ENCODE peak calls at places on chromosome 15, in ten cellular contexts. E is cardiac muscle cell, B is tibial nerve, T is fibroblast of mammary gland, Y is Caco-2, W is breast epithelium, D is fibroblast of pulmonary artery, X is GM12865, Q is Peyer's patch, K is A549. C is an unnamed sample.

GRCh38 chr15:71800835-71801745 is 9.3 kb upstream of the NR2E3 start:
- DNase-seq in E (peak), B (no peak), T (peak), Y (peak), W (no peak), D (peak), X (peak), Q (no peak), K (peak), C (peak)

GRCh38 chr15:71792521-71792920 is 17.8 kb upstream of the NR2E3 start:
- DNase-seq in E (peak), B (no peak), T (peak), Y (no peak), W (no peak), D (peak), X (no peak), Q (no peak), K (no peak), C (peak)

GRCh38 chr15:51475736-51476135 is 134.3 kb downstream of the GLDN start:
- DNase-seq in E (no peak), B (no peak), T (no peak), Y (no peak), W (no peak), D (no peak), X (no peak), Q (no peak), K (no peak), C (no peak)

GRCh38 chr15:42603978-42604377 is 28.6 kb downstream of the STARD9 start:
- DNase-seq in E (no peak), B (no peak), T (no peak), Y (no peak), W (no peak), D (no peak), X (no peak), Q (no peak), K (no peak), C (no peak)

GRCh38 chr15:70492240-70493177 is 270.8 kb downstream of the UACA start:
- DNase-seq in E (peak), B (no peak), T (peak), Y (no peak), W (no peak), D (peak), X (peak), Q (peak), K (peak), C (peak)

GRCh38 chr15:51051776-51052175 is 42.9 kb downstream of the TNFAIP8L3 start:
- DNase-seq in E (peak), B (no peak), T (no peak), Y (no peak), W (peak), D (peak), X (no peak), Q (no peak), K (no peak), C (peak)

GRCh38 chr15:62517541-62517940 is 352.5 kb upstream of the C2CD4B start:
- DNase-seq in E (no peak), B (no peak), T (no peak), Y (no peak), W (no peak), D (no peak), X (no peak), Q (no peak), K (no peak), C (no peak)

GRCh38 chr15:63070681-63071129 is 28.2 kb downstream of the TPM1 start:
- DNase-seq in E (no peak), B (no peak), T (no peak), Y (no peak), W (no peak), D (peak), X (peak), Q (no peak), K (no peak), C (no peak)

GRCh38 chr15:33908396-33908795 is 59.9 kb upstream of the CHRM5 start:
- DNase-seq in E (peak), B (no peak), T (peak), Y (no peak), W (no peak), D (peak), X (no peak), Q (no peak), K (no peak), C (peak)

GRCh38 chr15:68234060-68234459 is 4.5 kb upstream of the CLN6 start:
- DNase-seq in E (peak), B (no peak), T (no peak), Y (no peak), W (no peak), D (no peak), X (no peak), Q (no peak), K (no peak), C (no peak)

GRCh38 chr15:68232937-68233336 is 3.4 kb upstream of the CLN6 start:
- DNase-seq in E (no peak), B (no peak), T (no peak), Y (no peak), W (no peak), D (no peak), X (no peak), Q (no peak), K (no peak), C (no peak)

GRCh38 chr15:68231102-68231818 is 1.7 kb upstream of the CLN6 start:
- DNase-seq in E (no peak), B (no peak), T (no peak), Y (no peak), W (no peak), D (no peak), X (no peak), Q (no peak), K (no peak), C (no peak)

GRCh38 chr15:68239025-68239424 is 9.5 kb upstream of the CLN6 start:
- DNase-seq in E (no peak), B (no peak), T (no peak), Y (no peak), W (no peak), D (no peak), X (no peak), Q (no peak), K (no peak), C (no peak)

DNA sequence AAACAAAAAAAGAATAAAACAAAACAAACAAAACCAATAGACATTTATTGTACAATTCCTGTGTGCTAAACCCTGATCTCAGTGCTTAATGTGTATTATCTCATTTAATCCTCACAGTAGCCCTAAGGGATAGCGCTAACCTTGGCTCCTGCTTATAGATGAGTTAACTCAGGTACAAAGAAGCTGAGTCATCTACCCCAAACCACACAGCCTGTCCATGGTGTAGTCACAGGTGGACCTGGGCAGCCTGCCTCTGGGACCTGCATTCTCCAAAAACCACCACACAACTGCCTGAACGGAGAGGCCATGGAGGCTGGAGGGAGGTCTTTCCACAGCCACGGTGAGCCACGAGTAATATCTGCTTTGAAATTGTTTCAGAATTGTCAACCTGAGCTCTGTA is 5.5 kb upstream of the CLN6 start:
- DNase-seq in E (no peak), B (no peak), T (no peak), Y (no peak), W (no peak), D (no peak), X (no peak), Q (no peak), K (no peak), C (peak)
- H3K4me3 ChIP-seq in E (no peak), B (no peak), T (no peak), Y (no peak), W (no peak), D (no peak), X (no peak), Q (no peak), K (no peak), C (no peak)

GRCh38 chr15:22227411-22227810 is 147.1 kb downstream of the OR4M2 start:
- DNase-seq in E (no peak), B (no peak), T (no peak), Y (no peak), W (no peak), D (no peak), X (no peak), Q (no peak), K (no peak), C (no peak)

GRCh38 chr15:22229971-22230815 is 149.9 kb downstream of the OR4M2 start:
- DNase-seq in E (no peak), B (no peak), T (no peak), Y (no peak), W (no peak), D (no peak), X (no peak), Q (no peak), K (no peak), C (no peak)

GRCh38 chr15:22226034-22226790 is 145.9 kb downstream of the OR4M2 start:
- DNase-seq in E (no peak), B (no peak), T (no peak), Y (no peak), W (no peak), D (no peak), X (no peak), Q (no peak), K (no peak), C (no peak)

GRCh38 chr15:22227961-22228762 is 147.8 kb downstream of the OR4M2 start:
- DNase-seq in E (no peak), B (no peak), T (no peak), Y (no peak), W (no peak), D (no peak), X (no peak), Q (no peak), K (no peak), C (no peak)

DNA sequence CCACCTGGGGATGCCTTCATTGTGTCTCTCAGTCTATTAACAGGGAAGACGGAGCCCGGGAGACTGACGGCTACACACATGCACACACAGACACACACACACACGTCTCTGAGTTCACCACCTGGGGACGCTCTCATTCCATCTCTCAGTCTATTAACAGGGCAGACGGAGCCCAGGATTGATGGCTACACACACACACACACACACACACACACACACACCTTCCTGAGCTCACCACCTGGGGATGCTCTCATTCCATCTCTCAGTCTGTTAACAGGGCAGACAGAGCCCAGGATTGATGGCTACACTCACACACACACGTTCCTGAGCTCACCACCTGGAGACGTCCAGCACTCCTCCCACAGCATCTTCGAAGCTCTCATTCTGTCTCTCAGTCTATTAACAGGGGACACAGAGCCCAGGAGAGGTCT is 143.9 kb downstream of the OR4M2 start:
- DNase-seq in E (no peak), B (no peak), T (no peak), Y (no peak), W (no peak), D (no peak), X (peak), Q (no peak), K (no peak), C (no peak)
- TF ChIP-seq CTCF in E (no peak), B (no peak), T (no peak), Y (no peak), W (no peak), D (no peak), X (no peak), Q (no peak), K (peak), C (no peak)

GRCh38 chr15:31300208-31300661 is 26.4 kb upstream of the KLF13 start:
- DNase-seq in E (no peak), B (peak), T (no peak), Y (no peak), W (peak), D (no peak), X (no peak), Q (no peak), K (no peak), C (no peak)

GRCh38 chr15:31302029-31302657 is 24.5 kb upstream of the KLF13 start:
- DNase-seq in E (no peak), B (no peak), T (no peak), Y (no peak), W (peak), D (no peak), X (no peak), Q (no peak), K (no peak), C (no peak)

GRCh38 chr15:31299588-31300207 is 26.9 kb upstream of the KLF13 start:
- DNase-seq in E (no peak), B (peak), T (no peak), Y (no peak), W (peak), D (no peak), X (no peak), Q (no peak), K (no peak), C (peak)

GRCh38 chr15:31301687-31301990 is 25.0 kb upstream of the KLF13 start:
- DNase-seq in E (no peak), B (no peak), T (no peak), Y (no peak), W (no peak), D (no peak), X (no peak), Q (no peak), K (no peak), C (no peak)

DNA sequence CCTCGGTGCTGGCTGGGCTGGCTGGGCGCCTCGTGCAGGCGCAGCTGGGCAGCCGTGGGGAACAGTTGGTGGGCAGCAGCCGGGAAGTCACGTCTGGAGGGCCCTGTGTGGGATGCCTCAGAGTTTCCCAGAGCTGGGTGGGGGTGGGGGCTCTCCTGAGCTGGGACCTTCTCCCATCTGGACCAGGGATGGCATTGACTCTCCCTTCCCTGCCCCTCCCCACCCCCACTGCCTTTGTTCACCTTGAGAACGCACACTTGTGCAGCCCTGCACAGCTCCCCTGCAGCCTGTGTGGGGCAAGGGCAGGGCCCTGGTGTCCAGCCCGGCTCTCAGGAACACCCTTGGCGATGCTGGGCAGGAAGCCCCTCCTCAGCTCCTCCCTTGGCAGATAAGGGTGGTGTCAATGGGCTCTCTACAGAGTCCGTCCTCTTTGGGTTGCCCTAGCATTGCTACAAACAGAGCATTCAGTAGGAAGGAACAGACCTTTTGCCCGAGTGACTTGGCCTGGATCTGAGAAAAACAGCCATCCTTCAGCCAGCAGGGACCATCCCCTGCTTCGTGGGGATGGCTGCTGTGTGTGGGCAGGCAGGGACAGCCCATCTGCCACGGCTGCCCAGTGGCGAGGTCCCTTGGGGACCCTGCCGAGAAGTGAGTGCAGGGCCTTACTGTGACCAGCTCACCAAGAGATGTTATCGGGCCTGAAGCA is 25.5 kb upstream of the KLF13 start:
- DNase-seq in E (no peak), B (peak), T (no peak), Y (no peak), W (peak), D (no peak), X (no peak), Q (no peak), K (no peak), C (no peak)
- H3K4me3 ChIP-seq in E (no peak), B (no peak), T (no peak), Y (no peak), W (no peak), D (no peak), X (no peak), Q (no peak), K (no peak), C (no peak)

GRCh38 chr15:56533741-56534416 is 68.9 kb upstream of the MNS1 start:
- DNase-seq in E (no peak), B (no peak), T (no peak), Y (no peak), W (no peak), D (no peak), X (no peak), Q (no peak), K (no peak), C (peak)

GRCh38 chr15:56528136-56528535 is 63.2 kb upstream of the MNS1 start:
- DNase-seq in E (no peak), B (no peak), T (peak), Y (no peak), W (no peak), D (no peak), X (no peak), Q (no peak), K (no peak), C (no peak)

GRCh38 chr15:56537881-56538280 is 72.9 kb upstream of the MNS1 start:
- DNase-seq in E (peak), B (no peak), T (peak), Y (no peak), W (no peak), D (no peak), X (peak), Q (no peak), K (no peak), C (no peak)

DNA sequence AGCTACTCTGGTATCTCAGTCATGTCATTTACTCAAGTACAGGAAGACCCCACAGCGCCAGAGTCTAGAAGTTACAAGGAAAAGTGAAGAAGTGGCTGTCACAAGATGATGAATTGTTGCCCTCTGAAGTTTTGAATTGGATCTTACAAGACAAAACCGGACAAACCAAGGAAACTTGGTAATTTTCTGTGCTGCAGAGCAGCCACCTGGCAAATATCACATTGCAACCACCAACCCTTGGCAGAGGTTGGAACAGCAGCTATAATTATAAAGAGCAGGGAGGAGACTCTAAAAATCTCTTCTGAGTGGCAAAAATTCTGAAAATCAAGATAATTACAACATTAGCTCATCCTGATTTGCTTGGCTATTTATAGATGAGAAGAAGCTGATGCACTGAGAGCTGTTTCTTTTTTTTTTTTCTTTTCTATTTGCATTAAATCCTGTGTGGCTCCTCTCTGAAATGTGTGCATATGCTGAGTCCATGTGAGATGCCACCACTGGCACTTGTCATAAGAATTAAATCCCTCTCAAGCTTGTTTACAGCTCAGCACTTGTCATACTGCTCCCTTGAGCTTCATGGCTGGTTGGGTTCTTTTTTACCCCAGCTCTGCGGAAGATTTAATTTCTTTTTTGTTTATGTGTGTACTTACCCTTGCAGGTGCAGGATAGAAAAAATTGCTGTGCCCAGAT is 68.0 kb upstream of the MNS1 start:
- DNase-seq in E (no peak), B (no peak), T (no peak), Y (no peak), W (no peak), D (no peak), X (peak), Q (no peak), K (no peak), C (no peak)
- TF ChIP-seq CTCF in E (no peak), B (no peak), T (no peak), Y (no peak), W (no peak), D (no peak), X (no peak), Q (no peak), K (no peak), C (no peak)

DNA sequence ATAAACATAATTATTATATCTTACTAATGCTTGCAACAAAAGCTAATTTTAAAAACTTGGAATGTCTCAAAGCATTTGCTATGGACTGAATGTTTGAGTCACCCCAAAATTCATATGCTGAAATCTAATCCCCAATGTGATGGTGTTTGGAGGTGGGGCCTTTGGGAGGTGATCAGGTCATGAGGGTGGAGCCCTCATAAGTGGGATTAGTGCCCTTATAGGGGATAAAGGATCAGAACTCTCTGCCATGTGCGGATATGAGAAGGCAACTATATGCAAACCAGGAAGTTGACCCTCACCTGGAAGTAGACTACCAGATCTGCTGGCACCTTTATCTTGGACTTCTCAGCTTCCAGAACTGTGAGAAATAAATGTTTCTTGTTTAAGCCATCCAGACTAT is 137.7 kb downstream of the LIPC start:
- DNase-seq in E (no peak), B (no peak), T (no peak), Y (no peak), W (no peak), D (no peak), X (no peak), Q (no peak), K (no peak), C (no peak)
- H3K4me3 ChIP-seq in E (no peak), B (no peak), T (no peak), Y (no peak), W (no peak), D (no peak), X (no peak), Q (no peak), K (no peak), C (no peak)

DNA sequence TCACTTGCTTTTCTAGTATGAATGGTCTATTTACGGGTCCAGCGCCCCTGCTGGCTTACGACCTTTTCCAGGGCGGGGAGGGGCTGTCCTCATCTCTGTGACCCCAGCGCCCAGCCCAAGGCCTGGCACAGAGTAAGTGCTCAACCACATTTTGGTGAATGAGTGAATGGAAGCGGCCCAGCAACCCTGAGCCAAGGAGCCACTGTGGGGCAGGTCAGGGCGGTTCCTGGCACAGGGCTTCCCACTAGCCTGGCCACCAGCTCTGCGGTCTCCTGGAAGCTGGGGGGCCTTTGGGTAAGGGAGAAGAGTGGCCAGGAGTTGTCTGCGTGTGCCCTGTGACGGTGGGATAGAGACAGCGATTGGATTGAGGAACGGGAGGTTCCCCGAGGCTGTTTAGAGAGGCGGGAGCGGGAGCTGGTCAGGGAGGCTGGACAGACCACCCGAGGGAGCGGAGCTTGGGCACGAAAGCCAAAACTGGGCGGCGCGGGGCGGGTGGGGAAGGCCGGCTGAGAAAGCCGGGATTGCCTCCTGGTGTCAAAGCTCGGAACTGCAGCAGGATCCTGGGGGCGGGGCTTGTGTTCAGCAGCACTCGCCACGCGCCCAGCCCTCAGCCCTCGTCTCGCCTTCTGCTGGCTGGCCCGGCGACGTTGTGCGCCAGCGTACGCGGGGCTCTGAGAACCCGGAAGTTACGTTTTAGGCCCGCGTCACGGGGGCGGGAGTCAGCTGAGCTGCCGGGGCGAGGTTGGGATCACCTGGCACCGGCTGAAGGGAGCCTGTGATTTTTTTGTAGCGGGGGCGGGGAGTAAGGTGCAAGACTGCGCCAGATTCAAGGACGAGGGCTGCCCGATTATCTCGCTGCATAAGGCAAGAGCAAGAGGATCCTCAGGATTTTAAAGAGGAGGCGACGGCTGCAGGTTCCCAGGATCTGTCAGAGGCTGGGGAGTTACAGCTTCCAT is at the start of gene VPS18:
- DNase-seq in E (peak), B (peak), T (peak), Y (peak), W (peak), D (peak), X (peak), Q (peak), K (peak), C (peak)
- TF ChIP-seq CTCF in E (peak), B (peak), T (peak), Y (peak), W (peak), D (peak), X (peak), Q (peak), K (peak), C (peak)